ENCODE peak calls at places on chromosomes 12 and 14, in six cellular contexts. One of them, this sample, is unnamed.

GRCh38 chr14:93686313-93686712 is 102.0 kb downstream of the PRIMA1 start:
- DNase-seq in transverse colon: no peak
- DNase-seq in stimulated activated CD4-positive, alpha-beta T cell treated with anti-CD3 and anti-CD28 coated beads, Interleukin-2, amount 100 ng/mL, for 24 hours: no peak
- DNase-seq in COR-L47: no peak
- DNase-seq in iris pigment epithelial cell: no peak
- DNase-seq in left cardiac atrium: no peak
- DNase-seq in this sample: no peak

GRCh38 chr14:64636208-64636979 is 67.8 kb upstream of the PLEKHG3 start:
- DNase-seq in iris pigment epithelial cell: no peak
- DNase-seq in left cardiac atrium: peak
- DNase-seq in COR-L47: peak
- DNase-seq in stimulated activated CD4-positive, alpha-beta T cell treated with anti-CD3 and anti-CD28 coated beads, Interleukin-2, amount 100 ng/mL, for 24 hours: peak
- DNase-seq in transverse colon: peak
- DNase-seq in this sample: peak

GRCh38 chr12:117118838-117119591 is 19.8 kb upstream of the TESC start:
- DNase-seq in transverse colon: no peak
- DNase-seq in COR-L47: no peak
- DNase-seq in stimulated activated CD4-positive, alpha-beta T cell treated with anti-CD3 and anti-CD28 coated beads, Interleukin-2, amount 100 ng/mL, for 24 hours: no peak
- DNase-seq in iris pigment epithelial cell: no peak
- DNase-seq in left cardiac atrium: no peak
- DNase-seq in this sample: no peak

GRCh38 chr12:13436696-13437391 is 240.3 kb downstream of the EMP1 start:
- DNase-seq in iris pigment epithelial cell: peak
- DNase-seq in transverse colon: no peak
- DNase-seq in left cardiac atrium: peak
- DNase-seq in COR-L47: no peak
- DNase-seq in stimulated activated CD4-positive, alpha-beta T cell treated with anti-CD3 and anti-CD28 coated beads, Interleukin-2, amount 100 ng/mL, for 24 hours: no peak
- DNase-seq in this sample: no peak

GRCh38 chr14:71551291-71551955 is 380.8 kb upstream of the RGS6 start:
- DNase-seq in stimulated activated CD4-positive, alpha-beta T cell treated with anti-CD3 and anti-CD28 coated beads, Interleukin-2, amount 100 ng/mL, for 24 hours: no peak
- DNase-seq in iris pigment epithelial cell: peak
- DNase-seq in left cardiac atrium: no peak
- DNase-seq in transverse colon: no peak
- DNase-seq in COR-L47: no peak
- DNase-seq in this sample: peak

GRCh38 chr12:82279597-82279996 is 78.6 kb downstream of the CCDC59 start:
- DNase-seq in stimulated activated CD4-positive, alpha-beta T cell treated with anti-CD3 and anti-CD28 coated beads, Interleukin-2, amount 100 ng/mL, for 24 hours: no peak
- DNase-seq in transverse colon: no peak
- DNase-seq in COR-L47: no peak
- DNase-seq in iris pigment epithelial cell: no peak
- DNase-seq in left cardiac atrium: no peak
- DNase-seq in this sample: no peak

GRCh38 chr14:77314043-77314442 is 6.6 kb downstream of the POMT2 start:
- DNase-seq in COR-L47: no peak
- DNase-seq in iris pigment epithelial cell: peak
- DNase-seq in transverse colon: peak
- DNase-seq in left cardiac atrium: no peak
- DNase-seq in stimulated activated CD4-positive, alpha-beta T cell treated with anti-CD3 and anti-CD28 coated beads, Interleukin-2, amount 100 ng/mL, for 24 hours: no peak
- DNase-seq in this sample: peak

GRCh38 chr14:49861581-49861922 is 9.0 kb upstream of the NEMF start:
- DNase-seq in left cardiac atrium: peak
- DNase-seq in transverse colon: peak
- DNase-seq in stimulated activated CD4-positive, alpha-beta T cell treated with anti-CD3 and anti-CD28 coated beads, Interleukin-2, amount 100 ng/mL, for 24 hours: peak
- DNase-seq in COR-L47: no peak
- DNase-seq in iris pigment epithelial cell: peak
- DNase-seq in this sample: peak

GRCh38 chr14:31380106-31380505 is 40.2 kb downstream of the HEATR5A start:
- DNase-seq in transverse colon: no peak
- DNase-seq in COR-L47: no peak
- DNase-seq in stimulated activated CD4-positive, alpha-beta T cell treated with anti-CD3 and anti-CD28 coated beads, Interleukin-2, amount 100 ng/mL, for 24 hours: no peak
- DNase-seq in iris pigment epithelial cell: peak
- DNase-seq in left cardiac atrium: no peak
- DNase-seq in this sample: no peak

GRCh38 chr14:49497725-49498348 is 88.3 kb downstream of the RPS29 start:
- DNase-seq in COR-L47: peak
- DNase-seq in left cardiac atrium: no peak
- DNase-seq in stimulated activated CD4-positive, alpha-beta T cell treated with anti-CD3 and anti-CD28 coated beads, Interleukin-2, amount 100 ng/mL, for 24 hours: peak
- DNase-seq in iris pigment epithelial cell: peak
- DNase-seq in transverse colon: no peak
- DNase-seq in this sample: peak

GRCh38 chr12:65499167-65499566 is 220.7 kb downstream of the MSRB3 start:
- DNase-seq in transverse colon: no peak
- DNase-seq in iris pigment epithelial cell: no peak
- DNase-seq in left cardiac atrium: no peak
- DNase-seq in stimulated activated CD4-positive, alpha-beta T cell treated with anti-CD3 and anti-CD28 coated beads, Interleukin-2, amount 100 ng/mL, for 24 hours: no peak
- DNase-seq in COR-L47: no peak
- DNase-seq in this sample: no peak

GRCh38 chr12:106436183-106436582 is 78.6 kb downstream of the POLR3B start:
- DNase-seq in left cardiac atrium: no peak
- DNase-seq in stimulated activated CD4-positive, alpha-beta T cell treated with anti-CD3 and anti-CD28 coated beads, Interleukin-2, amount 100 ng/mL, for 24 hours: no peak
- DNase-seq in iris pigment epithelial cell: peak
- DNase-seq in COR-L47: no peak
- DNase-seq in transverse colon: no peak
- DNase-seq in this sample: no peak

GRCh38 chr14:53963491-53964227 is 7.0 kb upstream of the BMP4 start:
- DNase-seq in stimulated activated CD4-positive, alpha-beta T cell treated with anti-CD3 and anti-CD28 coated beads, Interleukin-2, amount 100 ng/mL, for 24 hours: peak
- DNase-seq in transverse colon: peak
- DNase-seq in iris pigment epithelial cell: no peak
- DNase-seq in left cardiac atrium: peak
- DNase-seq in COR-L47: no peak
- DNase-seq in this sample: peak

GRCh38 chr14:38255673-38256357 is at the start of gene CLEC14A:
- DNase-seq in stimulated activated CD4-positive, alpha-beta T cell treated with anti-CD3 and anti-CD28 coated beads, Interleukin-2, amount 100 ng/mL, for 24 hours: peak
- DNase-seq in left cardiac atrium: peak
- DNase-seq in COR-L47: no peak
- DNase-seq in iris pigment epithelial cell: peak
- DNase-seq in transverse colon: no peak
- DNase-seq in this sample: no peak

GRCh38 chr14:104561124-104561531 is 18.4 kb upstream of the C14orf180 start:
- DNase-seq in iris pigment epithelial cell: no peak
- DNase-seq in COR-L47: no peak
- DNase-seq in transverse colon: no peak
- DNase-seq in stimulated activated CD4-positive, alpha-beta T cell treated with anti-CD3 and anti-CD28 coated beads, Interleukin-2, amount 100 ng/mL, for 24 hours: no peak
- DNase-seq in left cardiac atrium: peak
- DNase-seq in this sample: no peak

GRCh38 chr14:93731753-93732152 is 56.5 kb downstream of the PRIMA1 start:
- DNase-seq in COR-L47: no peak
- DNase-seq in stimulated activated CD4-positive, alpha-beta T cell treated with anti-CD3 and anti-CD28 coated beads, Interleukin-2, amount 100 ng/mL, for 24 hours: no peak
- DNase-seq in left cardiac atrium: no peak
- DNase-seq in transverse colon: no peak
- DNase-seq in iris pigment epithelial cell: no peak
- DNase-seq in this sample: no peak

GRCh38 chr14:75372260-75372659 is 55.6 kb upstream of the JDP2 start:
- DNase-seq in stimulated activated CD4-positive, alpha-beta T cell treated with anti-CD3 and anti-CD28 coated beads, Interleukin-2, amount 100 ng/mL, for 24 hours: no peak
- DNase-seq in COR-L47: no peak
- DNase-seq in transverse colon: no peak
- DNase-seq in left cardiac atrium: no peak
- DNase-seq in iris pigment epithelial cell: no peak
- DNase-seq in this sample: no peak

GRCh38 chr12:3681595-3681921 is 71.4 kb downstream of the CRACR2A start:
- DNase-seq in COR-L47: no peak
- DNase-seq in transverse colon: no peak
- DNase-seq in stimulated activated CD4-positive, alpha-beta T cell treated with anti-CD3 and anti-CD28 coated beads, Interleukin-2, amount 100 ng/mL, for 24 hours: no peak
- DNase-seq in iris pigment epithelial cell: no peak
- DNase-seq in left cardiac atrium: no peak
- DNase-seq in this sample: no peak

GRCh38 chr12:62660763-62661162 is 194.1 kb downstream of the MON2 start:
- DNase-seq in stimulated activated CD4-positive, alpha-beta T cell treated with anti-CD3 and anti-CD28 coated beads, Interleukin-2, amount 100 ng/mL, for 24 hours: no peak
- DNase-seq in COR-L47: no peak
- DNase-seq in transverse colon: no peak
- DNase-seq in left cardiac atrium: no peak
- DNase-seq in iris pigment epithelial cell: peak
- DNase-seq in this sample: no peak

GRCh38 chr14:67411820-67412421 is at the start of gene PLEK2:
- DNase-seq in left cardiac atrium: peak
- DNase-seq in transverse colon: peak
- DNase-seq in COR-L47: peak
- DNase-seq in iris pigment epithelial cell: peak
- DNase-seq in stimulated activated CD4-positive, alpha-beta T cell treated with anti-CD3 and anti-CD28 coated beads, Interleukin-2, amount 100 ng/mL, for 24 hours: peak
- DNase-seq in this sample: no peak

GRCh38 chr12:48969847-48970701 is 1.5 kb downstream of the WNT10B start:
- DNase-seq in stimulated activated CD4-positive, alpha-beta T cell treated with anti-CD3 and anti-CD28 coated beads, Interleukin-2, amount 100 ng/mL, for 24 hours: peak
- DNase-seq in transverse colon: no peak
- DNase-seq in iris pigment epithelial cell: no peak
- DNase-seq in COR-L47: no peak
- DNase-seq in left cardiac atrium: peak
- DNase-seq in this sample: no peak

GRCh38 chr12:30806989-30807694 is 52.4 kb upstream of the CAPRIN2 start:
- DNase-seq in transverse colon: no peak
- DNase-seq in iris pigment epithelial cell: peak
- DNase-seq in stimulated activated CD4-positive, alpha-beta T cell treated with anti-CD3 and anti-CD28 coated beads, Interleukin-2, amount 100 ng/mL, for 24 hours: no peak
- DNase-seq in left cardiac atrium: peak
- DNase-seq in COR-L47: peak
- DNase-seq in this sample: peak

GRCh38 chr12:28974890-28975289 is 174.2 kb upstream of the FAR2 start:
- DNase-seq in stimulated activated CD4-positive, alpha-beta T cell treated with anti-CD3 and anti-CD28 coated beads, Interleukin-2, amount 100 ng/mL, for 24 hours: no peak
- DNase-seq in left cardiac atrium: no peak
- DNase-seq in iris pigment epithelial cell: no peak
- DNase-seq in COR-L47: no peak
- DNase-seq in transverse colon: no peak
- DNase-seq in this sample: no peak

GRCh38 chr12:127650626-127651025 is 616.3 kb upstream of the TMEM132C start:
- DNase-seq in transverse colon: no peak
- DNase-seq in left cardiac atrium: no peak
- DNase-seq in stimulated activated CD4-positive, alpha-beta T cell treated with anti-CD3 and anti-CD28 coated beads, Interleukin-2, amount 100 ng/mL, for 24 hours: no peak
- DNase-seq in COR-L47: no peak
- DNase-seq in iris pigment epithelial cell: peak
- DNase-seq in this sample: no peak

GRCh38 chr14:68691031-68691864 is 101.6 kb downstream of the ZFP36L1 start:
- DNase-seq in COR-L47: no peak
- DNase-seq in transverse colon: no peak
- DNase-seq in left cardiac atrium: no peak
- DNase-seq in iris pigment epithelial cell: no peak
- DNase-seq in stimulated activated CD4-positive, alpha-beta T cell treated with anti-CD3 and anti-CD28 coated beads, Interleukin-2, amount 100 ng/mL, for 24 hours: no peak
- DNase-seq in this sample: no peak

GRCh38 chr14:49598479-49599301 is at the start of gene LRR1:
- DNase-seq in transverse colon: peak
- DNase-seq in stimulated activated CD4-positive, alpha-beta T cell treated with anti-CD3 and anti-CD28 coated beads, Interleukin-2, amount 100 ng/mL, for 24 hours: peak
- DNase-seq in left cardiac atrium: peak
- DNase-seq in iris pigment epithelial cell: peak
- DNase-seq in COR-L47: peak
- DNase-seq in this sample: peak

GRCh38 chr14:53304726-53305381 is 151.7 kb upstream of the DDHD1 start:
- DNase-seq in iris pigment epithelial cell: peak
- DNase-seq in left cardiac atrium: no peak
- DNase-seq in transverse colon: no peak
- DNase-seq in stimulated activated CD4-positive, alpha-beta T cell treated with anti-CD3 and anti-CD28 coated beads, Interleukin-2, amount 100 ng/mL, for 24 hours: no peak
- DNase-seq in COR-L47: no peak
- DNase-seq in this sample: no peak

GRCh38 chr14:76456200-76456599 is 80.3 kb downstream of the ESRRB start:
- DNase-seq in iris pigment epithelial cell: peak
- DNase-seq in transverse colon: no peak
- DNase-seq in left cardiac atrium: no peak
- DNase-seq in stimulated activated CD4-positive, alpha-beta T cell treated with anti-CD3 and anti-CD28 coated beads, Interleukin-2, amount 100 ng/mL, for 24 hours: peak
- DNase-seq in COR-L47: peak
- DNase-seq in this sample: peak

GRCh38 chr12:13084898-13085640 is 18.4 kb downstream of the GSG1 start:
- DNase-seq in iris pigment epithelial cell: no peak
- DNase-seq in COR-L47: no peak
- DNase-seq in stimulated activated CD4-positive, alpha-beta T cell treated with anti-CD3 and anti-CD28 coated beads, Interleukin-2, amount 100 ng/mL, for 24 hours: no peak
- DNase-seq in left cardiac atrium: no peak
- DNase-seq in transverse colon: no peak
- DNase-seq in this sample: no peak

This sample was measured in kidney glomerular epithelial cell.